ENCODE peak calls at places on chromosomes 7 and 10, in nine cellular contexts. One of them, this sample, is unnamed.

GRCh38 chr7:137109966-137110930 is 233.3 kb downstream of the PTN start:
- DNase-seq in cardiac muscle cell: no peak
- DNase-seq in body of pancreas: no peak
- DNase-seq in ovary: no peak
- DNase-seq in astrocyte: peak
- DNase-seq in CD4-positive, CD25-positive, alpha-beta regulatory T cell: no peak
- DNase-seq in fibroblast of lung: peak
- DNase-seq in effector memory CD4-positive, alpha-beta T cell: no peak
- DNase-seq in lower leg skin: no peak
- DNase-seq in this sample: no peak

GRCh38 chr10:89582022-89582421 is 46.6 kb upstream of the SLC16A12 start:
- DNase-seq in astrocyte: no peak
- DNase-seq in effector memory CD4-positive, alpha-beta T cell: no peak
- DNase-seq in CD4-positive, CD25-positive, alpha-beta regulatory T cell: no peak
- DNase-seq in lower leg skin: no peak
- DNase-seq in ovary: no peak
- DNase-seq in cardiac muscle cell: no peak
- DNase-seq in body of pancreas: no peak
- DNase-seq in fibroblast of lung: no peak
- DNase-seq in this sample: no peak

GRCh38 chr7:116809636-116810266 is 52.6 kb upstream of the CAPZA2 start:
- DNase-seq in body of pancreas: peak
- DNase-seq in effector memory CD4-positive, alpha-beta T cell: no peak
- DNase-seq in CD4-positive, CD25-positive, alpha-beta regulatory T cell: no peak
- DNase-seq in ovary: no peak
- DNase-seq in cardiac muscle cell: peak
- DNase-seq in fibroblast of lung: peak
- DNase-seq in lower leg skin: no peak
- DNase-seq in astrocyte: peak
- DNase-seq in this sample: peak

GRCh38 chr7:140475747-140476333 is 3.5 kb downstream of the MKRN1 start:
- DNase-seq in body of pancreas: peak
- DNase-seq in cardiac muscle cell: peak
- DNase-seq in ovary: peak
- DNase-seq in astrocyte: peak
- DNase-seq in effector memory CD4-positive, alpha-beta T cell: no peak
- DNase-seq in CD4-positive, CD25-positive, alpha-beta regulatory T cell: peak
- DNase-seq in lower leg skin: peak
- DNase-seq in fibroblast of lung: peak
- DNase-seq in this sample: peak

GRCh38 chr7:105512415-105512814 is 9.7 kb downstream of the PUS7 start:
- DNase-seq in cardiac muscle cell: no peak
- DNase-seq in effector memory CD4-positive, alpha-beta T cell: no peak
- DNase-seq in CD4-positive, CD25-positive, alpha-beta regulatory T cell: no peak
- DNase-seq in fibroblast of lung: no peak
- DNase-seq in body of pancreas: no peak
- DNase-seq in lower leg skin: no peak
- DNase-seq in ovary: no peak
- DNase-seq in astrocyte: no peak
- DNase-seq in this sample: no peak

GRCh38 chr7:21076054-21076453 is 289.4 kb upstream of the SP8 start:
- DNase-seq in cardiac muscle cell: peak
- DNase-seq in fibroblast of lung: no peak
- DNase-seq in body of pancreas: no peak
- DNase-seq in ovary: no peak
- DNase-seq in astrocyte: no peak
- DNase-seq in effector memory CD4-positive, alpha-beta T cell: no peak
- DNase-seq in CD4-positive, CD25-positive, alpha-beta regulatory T cell: no peak
- DNase-seq in lower leg skin: no peak
- DNase-seq in this sample: no peak

GRCh38 chr7:66143876-66144332 is 29.3 kb downstream of the CRCP start:
- DNase-seq in effector memory CD4-positive, alpha-beta T cell: no peak
- DNase-seq in CD4-positive, CD25-positive, alpha-beta regulatory T cell: no peak
- DNase-seq in ovary: no peak
- DNase-seq in cardiac muscle cell: no peak
- DNase-seq in lower leg skin: no peak
- DNase-seq in astrocyte: no peak
- DNase-seq in fibroblast of lung: no peak
- DNase-seq in body of pancreas: no peak
- DNase-seq in this sample: no peak

GRCh38 chr10:127524869-127525268 is 24.2 kb upstream of the NPS start:
- DNase-seq in astrocyte: no peak
- DNase-seq in CD4-positive, CD25-positive, alpha-beta regulatory T cell: no peak
- DNase-seq in effector memory CD4-positive, alpha-beta T cell: no peak
- DNase-seq in lower leg skin: no peak
- DNase-seq in body of pancreas: no peak
- DNase-seq in ovary: no peak
- DNase-seq in fibroblast of lung: no peak
- DNase-seq in cardiac muscle cell: no peak
- DNase-seq in this sample: no peak

GRCh38 chr7:112383671-112384417 is 66.4 kb upstream of the IFRD1 start:
- DNase-seq in CD4-positive, CD25-positive, alpha-beta regulatory T cell: no peak
- DNase-seq in cardiac muscle cell: peak
- DNase-seq in body of pancreas: peak
- DNase-seq in fibroblast of lung: peak
- DNase-seq in ovary: no peak
- DNase-seq in lower leg skin: no peak
- DNase-seq in astrocyte: no peak
- DNase-seq in effector memory CD4-positive, alpha-beta T cell: no peak
- DNase-seq in this sample: peak

GRCh38 chr7:17142831-17143541 is 155.5 kb upstream of the AHR start:
- DNase-seq in cardiac muscle cell: no peak
- DNase-seq in lower leg skin: no peak
- DNase-seq in body of pancreas: no peak
- DNase-seq in fibroblast of lung: peak
- DNase-seq in effector memory CD4-positive, alpha-beta T cell: no peak
- DNase-seq in astrocyte: peak
- DNase-seq in ovary: no peak
- DNase-seq in CD4-positive, CD25-positive, alpha-beta regulatory T cell: no peak
- DNase-seq in this sample: no peak

GRCh38 chr7:123692471-123692877 is 36.8 kb downstream of the LMOD2 start:
- DNase-seq in cardiac muscle cell: no peak
- DNase-seq in fibroblast of lung: no peak
- DNase-seq in effector memory CD4-positive, alpha-beta T cell: no peak
- DNase-seq in astrocyte: no peak
- DNase-seq in body of pancreas: no peak
- DNase-seq in lower leg skin: no peak
- DNase-seq in ovary: no peak
- DNase-seq in CD4-positive, CD25-positive, alpha-beta regulatory T cell: no peak
- DNase-seq in this sample: peak

GRCh38 chr7:15471387-15471786 is 90.4 kb downstream of the AGMO start:
- DNase-seq in lower leg skin: no peak
- DNase-seq in CD4-positive, CD25-positive, alpha-beta regulatory T cell: no peak
- DNase-seq in fibroblast of lung: no peak
- DNase-seq in ovary: no peak
- DNase-seq in cardiac muscle cell: no peak
- DNase-seq in effector memory CD4-positive, alpha-beta T cell: no peak
- DNase-seq in astrocyte: no peak
- DNase-seq in body of pancreas: no peak
- DNase-seq in this sample: no peak

GRCh38 chr7:74006451-74007259 is 21.3 kb upstream of the ELN start:
- DNase-seq in body of pancreas: peak
- DNase-seq in ovary: no peak
- DNase-seq in CD4-positive, CD25-positive, alpha-beta regulatory T cell: no peak
- DNase-seq in lower leg skin: no peak
- DNase-seq in astrocyte: no peak
- DNase-seq in effector memory CD4-positive, alpha-beta T cell: no peak
- DNase-seq in fibroblast of lung: no peak
- DNase-seq in cardiac muscle cell: no peak
- DNase-seq in this sample: no peak

GRCh38 chr7:26006421-26006820 is 145.6 kb upstream of the NFE2L3 start:
- DNase-seq in fibroblast of lung: no peak
- DNase-seq in cardiac muscle cell: no peak
- DNase-seq in body of pancreas: peak
- DNase-seq in lower leg skin: no peak
- DNase-seq in CD4-positive, CD25-positive, alpha-beta regulatory T cell: no peak
- DNase-seq in effector memory CD4-positive, alpha-beta T cell: no peak
- DNase-seq in ovary: no peak
- DNase-seq in astrocyte: no peak
- DNase-seq in this sample: no peak

GRCh38 chr10:25682203-25682950 is 251.7 kb upstream of the MYO3A start:
- DNase-seq in CD4-positive, CD25-positive, alpha-beta regulatory T cell: no peak
- DNase-seq in effector memory CD4-positive, alpha-beta T cell: no peak
- DNase-seq in body of pancreas: no peak
- DNase-seq in fibroblast of lung: peak
- DNase-seq in ovary: no peak
- DNase-seq in astrocyte: peak
- DNase-seq in lower leg skin: no peak
- DNase-seq in cardiac muscle cell: peak
- DNase-seq in this sample: no peak

DNA sequence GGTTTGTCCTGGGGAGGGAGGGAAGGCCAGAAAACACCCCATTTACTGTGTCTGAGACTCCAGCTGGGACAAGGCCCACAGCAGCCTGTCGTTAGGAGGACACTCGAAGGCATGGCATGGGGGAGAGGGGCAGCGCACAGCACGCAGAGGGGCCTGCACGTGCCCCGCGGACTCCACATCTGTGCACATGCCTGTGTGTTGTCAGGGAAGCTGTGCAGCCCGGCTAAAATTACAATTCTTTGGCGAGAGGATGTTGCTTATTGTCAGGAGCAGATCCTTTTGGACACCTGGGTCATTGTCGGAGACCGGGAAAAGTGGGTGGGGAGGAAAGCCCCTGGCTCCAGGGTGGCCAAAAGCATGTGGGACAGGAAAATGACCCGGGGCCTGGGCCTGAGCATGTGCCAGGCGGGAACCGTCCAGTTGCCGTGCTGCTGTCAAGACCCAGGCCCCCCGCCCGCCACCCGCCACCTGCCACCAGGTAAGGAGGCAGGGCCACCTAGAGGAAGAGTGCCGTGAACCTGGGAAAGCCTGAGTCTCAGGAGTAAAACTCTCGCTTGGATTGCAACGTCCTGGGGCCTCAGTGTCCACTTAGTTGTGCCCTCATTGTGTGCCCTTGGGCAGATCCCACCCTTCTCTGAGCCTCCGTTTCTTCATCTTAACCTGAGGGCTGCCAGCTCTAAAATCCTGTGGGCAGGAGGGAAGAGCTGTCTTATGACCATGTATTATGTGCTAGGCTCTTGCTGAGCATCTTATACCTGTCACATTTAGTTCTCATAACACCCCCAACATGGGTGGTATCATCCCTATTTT is 7.2 kb downstream of the VSIR start:
- DNase-seq in CD4-positive, CD25-positive, alpha-beta regulatory T cell: no peak
- DNase-seq in astrocyte: no peak
- DNase-seq in cardiac muscle cell: no peak
- DNase-seq in fibroblast of lung: no peak
- DNase-seq in lower leg skin: no peak
- DNase-seq in ovary: no peak
- DNase-seq in body of pancreas: no peak
- DNase-seq in effector memory CD4-positive, alpha-beta T cell: no peak
- DNase-seq in this sample: no peak
- H3K4me3 ChIP-seq in CD4-positive, CD25-positive, alpha-beta regulatory T cell: no peak
- H3K4me3 ChIP-seq in astrocyte: no peak
- H3K4me3 ChIP-seq in cardiac muscle cell: no peak
- H3K4me3 ChIP-seq in fibroblast of lung: no peak
- H3K4me3 ChIP-seq in lower leg skin: no peak
- H3K4me3 ChIP-seq in ovary: no peak
- H3K4me3 ChIP-seq in body of pancreas: no peak
- H3K4me3 ChIP-seq in effector memory CD4-positive, alpha-beta T cell: no peak
- H3K4me3 ChIP-seq in this sample: no peak

GRCh38 chr10:93435621-93436385 is 46.3 kb downstream of the MYOF start:
- DNase-seq in effector memory CD4-positive, alpha-beta T cell: no peak
- DNase-seq in cardiac muscle cell: peak
- DNase-seq in fibroblast of lung: peak
- DNase-seq in astrocyte: peak
- DNase-seq in lower leg skin: no peak
- DNase-seq in body of pancreas: no peak
- DNase-seq in CD4-positive, CD25-positive, alpha-beta regulatory T cell: no peak
- DNase-seq in ovary: no peak
- DNase-seq in this sample: no peak
- H3K4me3 ChIP-seq in effector memory CD4-positive, alpha-beta T cell: no peak
- H3K4me3 ChIP-seq in cardiac muscle cell: no peak
- H3K4me3 ChIP-seq in fibroblast of lung: peak
- H3K4me3 ChIP-seq in astrocyte: peak
- H3K4me3 ChIP-seq in lower leg skin: no peak
- H3K4me3 ChIP-seq in body of pancreas: no peak
- H3K4me3 ChIP-seq in CD4-positive, CD25-positive, alpha-beta regulatory T cell: no peak
- H3K4me3 ChIP-seq in ovary: no peak
- H3K4me3 ChIP-seq in this sample: no peak

GRCh38 chr10:61993676-61994401 is 92.3 kb downstream of the ARID5B start:
- DNase-seq in body of pancreas: no peak
- DNase-seq in fibroblast of lung: peak
- DNase-seq in CD4-positive, CD25-positive, alpha-beta regulatory T cell: no peak
- DNase-seq in cardiac muscle cell: no peak
- DNase-seq in astrocyte: peak
- DNase-seq in lower leg skin: no peak
- DNase-seq in effector memory CD4-positive, alpha-beta T cell: no peak
- DNase-seq in ovary: no peak
- DNase-seq in this sample: no peak

GRCh38 chr10:61992059-61992460 is 90.6 kb downstream of the ARID5B start:
- DNase-seq in effector memory CD4-positive, alpha-beta T cell: no peak
- DNase-seq in CD4-positive, CD25-positive, alpha-beta regulatory T cell: no peak
- DNase-seq in body of pancreas: no peak
- DNase-seq in cardiac muscle cell: no peak
- DNase-seq in fibroblast of lung: peak
- DNase-seq in lower leg skin: no peak
- DNase-seq in astrocyte: peak
- DNase-seq in ovary: peak
- DNase-seq in this sample: no peak

GRCh38 chr10:61994404-61995031 is 93.0 kb downstream of the ARID5B start:
- DNase-seq in fibroblast of lung: no peak
- DNase-seq in effector memory CD4-positive, alpha-beta T cell: no peak
- DNase-seq in ovary: no peak
- DNase-seq in body of pancreas: no peak
- DNase-seq in CD4-positive, CD25-positive, alpha-beta regulatory T cell: no peak
- DNase-seq in cardiac muscle cell: no peak
- DNase-seq in lower leg skin: no peak
- DNase-seq in astrocyte: no peak
- DNase-seq in this sample: no peak

GRCh38 chr10:61995093-61995492 is 93.6 kb downstream of the ARID5B start:
- DNase-seq in lower leg skin: no peak
- DNase-seq in fibroblast of lung: no peak
- DNase-seq in CD4-positive, CD25-positive, alpha-beta regulatory T cell: no peak
- DNase-seq in astrocyte: no peak
- DNase-seq in effector memory CD4-positive, alpha-beta T cell: no peak
- DNase-seq in ovary: no peak
- DNase-seq in cardiac muscle cell: no peak
- DNase-seq in body of pancreas: no peak
- DNase-seq in this sample: no peak

GRCh38 chr10:61992683-61993629 is 91.5 kb downstream of the ARID5B start:
- DNase-seq in cardiac muscle cell: no peak
- DNase-seq in effector memory CD4-positive, alpha-beta T cell: peak
- DNase-seq in fibroblast of lung: peak
- DNase-seq in lower leg skin: peak
- DNase-seq in CD4-positive, CD25-positive, alpha-beta regulatory T cell: peak
- DNase-seq in astrocyte: peak
- DNase-seq in ovary: peak
- DNase-seq in body of pancreas: no peak
- DNase-seq in this sample: no peak
- H3K4me3 ChIP-seq in cardiac muscle cell: no peak
- H3K4me3 ChIP-seq in effector memory CD4-positive, alpha-beta T cell: peak
- H3K4me3 ChIP-seq in fibroblast of lung: peak
- H3K4me3 ChIP-seq in lower leg skin: no peak
- H3K4me3 ChIP-seq in CD4-positive, CD25-positive, alpha-beta regulatory T cell: peak
- H3K4me3 ChIP-seq in astrocyte: peak
- H3K4me3 ChIP-seq in ovary: no peak
- H3K4me3 ChIP-seq in body of pancreas: no peak
- H3K4me3 ChIP-seq in this sample: no peak

DNA sequence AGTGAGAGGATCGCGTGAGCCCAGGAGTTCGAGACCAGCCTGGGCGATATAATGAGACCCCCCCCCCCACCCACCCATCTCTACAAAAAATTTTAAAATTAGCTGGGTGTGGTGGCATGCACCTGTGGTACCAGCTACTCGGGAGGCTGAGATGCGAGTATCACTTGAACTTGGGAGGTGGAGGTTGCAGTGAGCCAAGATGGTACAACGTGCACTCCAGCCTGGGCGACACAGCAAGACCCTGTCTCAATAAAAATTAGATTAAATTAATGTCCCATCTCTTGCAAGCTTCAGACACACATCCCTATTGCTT is 391 bp upstream of the PROSER2 start:
- DNase-seq in fibroblast of lung: no peak
- DNase-seq in astrocyte: no peak
- DNase-seq in body of pancreas: no peak
- DNase-seq in CD4-positive, CD25-positive, alpha-beta regulatory T cell: no peak
- DNase-seq in cardiac muscle cell: no peak
- DNase-seq in ovary: no peak
- DNase-seq in lower leg skin: no peak
- DNase-seq in effector memory CD4-positive, alpha-beta T cell: no peak
- DNase-seq in this sample: no peak
- H3K4me3 ChIP-seq in fibroblast of lung: peak
- H3K4me3 ChIP-seq in astrocyte: peak
- H3K4me3 ChIP-seq in body of pancreas: peak
- H3K4me3 ChIP-seq in CD4-positive, CD25-positive, alpha-beta regulatory T cell: no peak
- H3K4me3 ChIP-seq in cardiac muscle cell: peak
- H3K4me3 ChIP-seq in ovary: peak
- H3K4me3 ChIP-seq in lower leg skin: no peak
- H3K4me3 ChIP-seq in effector memory CD4-positive, alpha-beta T cell: no peak
- H3K4me3 ChIP-seq in this sample: peak